ENCODE peak calls at places on chromosomes 13 and 19, in nine cellular contexts. M is tibial artery, V is heart right ventricle, O is mesenchymal stem cell, K is pancreas, S is upper lobe of left lung, Y is cardiac muscle cell, Z is spleen, T is suprapubic skin. J is an unnamed sample.
A peak's percentile ranks its signal among the peaks of the same experiment; 100 is the strongest.

GRCh38 chr13:48235814-48236135 is 2.8 kb downstream of the ITM2B start:
- DNase-seq in V (no peak), T (no peak), K (no peak), O (no peak), S (no peak), Y (peak; percentile 6), Z (no peak), M (no peak), J (no peak)

GRCh38 chr19:52570005-52570861 is at the start of gene ZNF701:
- DNase-seq in O (peak; percentile 93), V (peak; percentile 95), T (peak; percentile 97), Y (peak; percentile 94), M (peak; percentile 95), K (peak; percentile 87), Z (peak; percentile 98), S (peak; percentile 98), J (peak; percentile 98)

GRCh38 chr19:10636304-10636972 is 11.1 kb downstream of the SLC44A2 start:
- DNase-seq in Y (no peak), O (no peak), V (no peak), K (no peak), S (peak; percentile 85), T (no peak), Z (no peak), M (no peak), J (no peak)

GRCh38 chr13:69274231-69274630 is 833.4 kb upstream of the ATXN8OS start:
- DNase-seq in K (no peak), S (no peak), O (no peak), T (no peak), M (no peak), V (no peak), Y (no peak), Z (no peak), J (no peak)

GRCh38 chr19:17424743-17425365 is 5.0 kb downstream of the MVB12A start:
- DNase-seq in K (no peak), O (peak; percentile 66), Z (peak; percentile 76), T (no peak), S (peak; percentile 81), Y (peak; percentile 92), M (no peak), V (no peak), J (no peak)

GRCh38 chr19:3368848-3369336 is 2.5 kb downstream of the NFIC start:
- DNase-seq in Y (no peak), K (no peak), Z (no peak), M (no peak), V (no peak), O (peak; percentile 76), T (no peak), S (no peak), J (no peak)

GRCh38 chr19:7795555-7796161 is 32.6 kb downstream of the CLEC4M start:
- DNase-seq in O (no peak), M (no peak), Z (no peak), S (no peak), Y (no peak), V (no peak), T (no peak), K (no peak), J (no peak)

GRCh38 chr19:18306903-18307681 is 15.8 kb downstream of the LSM4 start:
- DNase-seq in S (peak; percentile 65), V (no peak), Z (peak; percentile 82), K (no peak), Y (no peak), M (no peak), O (no peak), T (no peak), J (no peak)

DNA sequence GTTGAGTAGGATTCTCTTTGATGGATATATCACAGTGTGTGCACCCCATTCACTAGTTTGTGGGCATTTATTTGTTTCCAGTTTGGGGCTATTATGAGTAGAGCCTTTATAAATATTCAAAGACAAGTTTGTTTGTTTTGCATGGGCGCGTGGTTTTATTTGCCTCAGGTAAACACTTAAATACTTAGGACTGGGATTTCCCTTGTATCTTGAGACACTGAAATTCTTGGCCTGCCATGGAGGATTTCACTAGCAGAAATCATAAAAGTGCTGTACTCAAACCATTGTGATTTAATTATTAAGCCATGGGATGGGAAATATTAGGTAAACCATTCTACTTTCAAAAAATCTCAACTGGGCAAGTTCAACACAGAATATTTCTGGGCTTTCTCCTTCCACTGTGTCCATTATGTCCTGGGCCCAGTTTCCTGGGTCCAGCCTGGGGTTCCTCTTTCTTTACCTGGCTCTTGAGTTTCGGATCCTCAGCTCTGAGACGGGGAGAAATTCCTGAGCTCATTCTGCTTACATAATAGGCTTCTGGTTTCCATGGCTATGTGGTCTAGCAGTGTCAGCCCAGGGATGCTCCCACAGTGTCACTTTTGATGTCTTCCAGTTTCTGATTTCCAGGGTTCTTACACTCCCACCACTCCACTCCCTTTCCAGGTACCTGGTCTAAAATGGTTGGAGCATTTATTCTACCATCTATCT is 14.4 kb downstream of the MYO16 start:
- DNase-seq in K (no peak), V (no peak), O (no peak), Z (no peak), Y (no peak), S (no peak), M (no peak), T (no peak), J (no peak)
- H3K4me1 ChIP-seq in K (no peaks in the 10 kb centered on the region), V (no peaks in the 10 kb centered on the region), O (no peaks in the 10 kb centered on the region), Z (no peaks in the 10 kb centered on the region), Y (no peaks in the 10 kb centered on the region), S (no peaks in the 10 kb centered on the region), M (no peaks in the 10 kb centered on the region), T (no peaks in the 10 kb centered on the region), J (no peaks in the 10 kb centered on the region)

GRCh38 chr13:114049026-114049425 is 75.2 kb upstream of the C13orf46 start:
- DNase-seq in T (no peak), V (no peak), Y (no peak), O (no peak), K (no peak), Z (peak; percentile 88), S (no peak), M (no peak), J (no peak)

GRCh38 chr13:114045113-114045735 is 71.3 kb upstream of the C13orf46 start:
- DNase-seq in Y (no peak), V (no peak), O (no peak), S (peak; percentile 25), Z (no peak), M (no peak), T (no peak), K (no peak), J (no peak)

GRCh38 chr13:114046447-114046846 is 72.6 kb upstream of the C13orf46 start:
- DNase-seq in Y (no peak), S (no peak), Z (no peak), M (no peak), V (no peak), O (no peak), T (no peak), K (no peak), J (no peak)

GRCh38 chr13:114048463-114048862 is 74.6 kb upstream of the C13orf46 start:
- DNase-seq in M (no peak), O (no peak), K (no peak), Y (no peak), T (no peak), S (peak; percentile 85), V (no peak), Z (no peak), J (no peak)

DNA sequence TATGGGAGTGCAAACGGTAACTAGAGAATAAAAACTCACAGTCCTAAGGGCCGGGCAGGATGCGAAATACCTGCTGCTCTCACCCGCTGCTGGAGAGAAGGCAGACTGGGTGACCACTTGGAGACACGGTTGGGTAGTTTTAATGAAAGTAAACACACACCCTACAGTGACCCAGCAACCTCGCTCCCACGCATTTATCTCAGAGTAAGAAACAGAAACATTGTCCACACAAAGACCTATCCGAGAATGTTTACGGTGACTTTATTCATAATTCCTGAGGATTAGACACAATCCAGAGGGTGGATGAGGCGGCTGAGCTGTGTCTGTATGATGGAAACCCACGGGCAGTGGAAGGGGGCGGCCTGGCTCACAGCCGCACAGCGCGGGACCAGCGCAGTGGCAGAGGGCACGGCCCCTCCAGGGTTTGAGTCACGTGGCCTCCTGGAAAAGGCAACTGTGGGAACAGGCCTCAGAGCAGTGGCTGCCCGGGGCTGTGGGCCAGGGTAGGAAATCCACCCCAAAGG is 73.5 kb upstream of the C13orf46 start:
- DNase-seq in V (no peak), S (peak; percentile 68), K (no peak), M (no peak), Y (no peak), Z (no peak), O (peak; percentile 63), T (no peak), J (no peak)
- H3K4me1 ChIP-seq in V (no peaks in the 10 kb centered on the region), S (peaks cover 2% of the 10 kb centered on the region), K (no peaks in the 10 kb centered on the region), M (no peaks in the 10 kb centered on the region), Y (no peaks in the 10 kb centered on the region), Z (peaks cover 22% of the 10 kb centered on the region), O (peaks cover 46% of the 10 kb centered on the region), T (peaks cover 5% of the 10 kb centered on the region), J (no peaks in the 10 kb centered on the region)

GRCh38 chr19:43812689-43813088 is 10.4 kb upstream of the LYPD5 start:
- DNase-seq in K (no peak), T (no peak), S (no peak), Y (no peak), O (no peak), M (no peak), V (no peak), Z (no peak), J (no peak)

GRCh38 chr19:43814663-43815352 is 12.3 kb upstream of the ZNF283 start:
- DNase-seq in V (no peak), Y (no peak), O (no peak), S (no peak), K (no peak), Z (no peak), M (no peak), T (no peak), J (no peak)

GRCh38 chr19:43812259-43812658 is 10.0 kb upstream of the LYPD5 start:
- DNase-seq in Y (no peak), K (no peak), Z (no peak), V (no peak), T (no peak), S (no peak), M (no peak), O (no peak), J (no peak)

GRCh38 chr19:43809762-43810696 is 7.8 kb upstream of the LYPD5 start:
- DNase-seq in K (no peak), T (no peak), O (peak; percentile 66), V (no peak), M (no peak), Z (no peak), S (no peak), Y (peak; percentile 61), J (no peak)

DNA sequence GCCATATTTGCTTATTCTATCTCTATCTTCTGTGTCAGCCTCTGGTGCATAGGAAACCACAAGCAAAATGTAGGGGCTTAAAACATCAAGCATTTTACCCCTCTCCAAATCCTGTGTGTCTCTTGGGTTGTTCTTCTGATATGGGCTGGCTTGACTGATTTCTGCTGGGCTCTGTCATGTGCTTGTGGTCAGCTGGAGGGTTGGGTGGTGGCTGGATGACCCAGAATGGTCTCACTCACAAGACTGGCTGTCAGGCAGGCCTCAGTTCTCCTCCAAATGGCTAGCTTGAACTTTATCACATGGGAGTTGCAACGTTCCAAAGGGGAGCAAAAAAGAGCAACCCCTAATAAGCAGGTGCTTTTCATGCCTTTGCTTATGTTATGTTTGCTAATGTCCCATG is 9.6 kb upstream of the LYPD5 start:
- DNase-seq in V (no peak), T (no peak), M (no peak), S (no peak), Y (no peak), O (no peak), Z (no peak), K (no peak), J (no peak)
- H3K4me1 ChIP-seq in V (no peaks in the 10 kb centered on the region), T (peaks cover 7% of the 10 kb centered on the region), M (no peaks in the 10 kb centered on the region), S (no peaks in the 10 kb centered on the region), Y (no peaks in the 10 kb centered on the region), O (no peaks in the 10 kb centered on the region), Z (no peaks in the 10 kb centered on the region), K (no peaks in the 10 kb centered on the region), J (no peaks in the 10 kb centered on the region)

DNA sequence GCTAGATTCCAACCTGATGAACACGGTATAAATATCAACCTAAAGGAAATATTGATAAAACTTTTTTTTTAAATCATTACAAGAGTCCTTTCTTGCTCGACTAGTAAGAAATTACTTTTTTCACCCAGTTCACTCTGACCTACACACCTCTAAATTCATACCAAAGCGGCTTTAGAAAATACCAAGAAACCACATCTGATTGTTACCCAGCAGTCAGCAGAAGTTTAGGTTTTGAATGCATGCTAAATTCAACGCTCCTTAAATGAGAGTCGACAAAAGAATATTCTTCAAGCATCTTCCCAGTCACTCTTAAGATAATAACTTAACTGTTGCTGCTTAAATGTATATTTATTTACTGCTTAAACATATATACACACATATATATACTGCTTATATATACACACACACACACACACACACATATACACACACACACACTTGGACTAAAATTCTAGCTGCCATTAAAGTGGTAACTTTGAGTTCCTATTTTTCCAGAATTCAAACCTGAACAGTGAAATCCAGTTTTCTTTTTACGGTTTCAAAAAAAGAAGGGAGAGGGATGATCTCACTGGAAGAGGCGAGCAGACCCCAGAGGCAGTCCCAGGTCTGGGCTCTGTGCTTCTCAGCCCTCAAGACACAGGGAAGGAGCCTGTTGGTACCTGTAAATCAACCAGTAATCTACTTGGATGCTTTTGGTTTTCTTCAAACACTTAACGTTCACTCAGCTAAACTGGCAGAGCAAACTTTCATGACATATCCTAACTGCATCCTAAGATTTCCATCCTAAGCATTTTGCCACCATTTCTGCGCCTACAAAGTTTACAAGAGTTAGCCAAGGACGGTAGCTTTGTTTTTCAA is 1.7 kb downstream of the STK24 start:
- DNase-seq in T (no peak), Z (no peak), O (peak; percentile 57), M (no peak), S (no peak), K (no peak), Y (no peak), V (no peak), J (no peak)
- H3K4me1 ChIP-seq in T (peaks cover 69% of the 10 kb centered on the region), Z (peaks cover 43% of the 10 kb centered on the region), O (peaks cover 22% of the 10 kb centered on the region), M (peaks cover 59% of the 10 kb centered on the region), S (peaks cover 52% of the 10 kb centered on the region), K (no peaks in the 10 kb centered on the region), Y (peaks cover 43% of the 10 kb centered on the region), V (peaks cover 49% of the 10 kb centered on the region), J (peaks cover 10% of the 10 kb centered on the region)